ENCODE peak calls at places on chromosomes 11 and 22, in five cellular contexts. N is stimulated activated CD4-positive, alpha-beta T cell treated with anti-CD3 and anti-CD28 coated beads, Interleukin-15, amount 100 ng/mL, for 24 hours; X is activated CD4-positive, alpha-beta T cell treated with anti-CD3 and anti-CD28 coated beads, Interleukin-2, amount 50 U/mL, for 24 hours; G is A549; I is midbrain. M is an unnamed sample.

GRCh38 chr11:43393765-43394355 is 35.1 kb downstream of the TTC17 start:
- DNase-seq in X (no peak), G (no peak), N (no peak), I (no peak), M (no peak)

GRCh38 chr11:116170526-116171120 is 602.2 kb downstream of the BUD13 start:
- DNase-seq in N (no peak), I (no peak), X (no peak), G (no peak), M (no peak)

GRCh38 chr11:65898656-65899355 is 1.4 kb downstream of the FOSL1 start:
- DNase-seq in N (no peak), X (no peak), G (no peak), I (no peak), M (no peak)

GRCh38 chr11:89184021-89184420 is 6.3 kb downstream of the TYR start:
- DNase-seq in G (no peak), I (no peak), X (no peak), N (no peak), M (no peak)

GRCh38 chr22:39183991-39184585 is 31.6 kb upstream of the CBX7 start:
- DNase-seq in I (peak), N (no peak), X (no peak), G (peak), M (no peak)

GRCh38 chr22:38125731-38126344 is 15.4 kb upstream of the BAIAP2L2 start:
- DNase-seq in X (no peak), I (no peak), G (no peak), N (no peak), M (no peak)

GRCh38 chr11:45182902-45183301 is 36.5 kb downstream of the PRDM11 start:
- DNase-seq in X (no peak), N (peak), I (peak), G (peak), M (no peak)

GRCh38 chr11:44417756-44418437 is 108.0 kb upstream of the ALX4 start:
- DNase-seq in I (no peak), X (no peak), G (peak), N (no peak), M (no peak)

GRCh38 chr11:133808393-133809140 is 36.7 kb downstream of the SPATA19 start:
- DNase-seq in G (no peak), X (no peak), N (no peak), I (no peak), M (no peak)

GRCh38 chr22:29224121-29224858 is 18.6 kb downstream of the EMID1 start:
- DNase-seq in I (no peak), N (no peak), G (no peak), X (no peak), M (no peak)

GRCh38 chr11:91984033-91984568 is 240.5 kb upstream of the FAT3 start:
- DNase-seq in N (no peak), X (no peak), I (no peak), G (no peak), M (no peak)

GRCh38 chr11:110613526-110613925 is 98.7 kb downstream of the ARHGAP20 start:
- DNase-seq in I (no peak), X (no peak), G (no peak), N (no peak), M (no peak)

GRCh38 chr11:118497831-118498230 is 29.4 kb upstream of the TTC36 start:
- DNase-seq in G (no peak), X (no peak), I (no peak), N (no peak), M (no peak)

GRCh38 chr22:46845281-46846153 is 83.1 kb downstream of the TBC1D22A start:
- DNase-seq in I (peak), N (no peak), X (no peak), G (peak), M (no peak)

GRCh38 chr22:43262990-43263644 is 76.2 kb upstream of the TTLL12 start:
- DNase-seq in I (no peak), X (no peak), G (no peak), N (peak), M (no peak)

GRCh38 chr11:100328626-100329340 is 358.3 kb upstream of the ARHGAP42 start:
- DNase-seq in X (no peak), N (no peak), I (no peak), G (peak), M (no peak)

GRCh38 chr22:39567135-39567946 is 3.2 kb upstream of the CACNA1I start:
- DNase-seq in N (peak), G (no peak), I (no peak), X (no peak), M (no peak)